ENCODE peak calls at places on chromosomes 2 and 18, in eight cellular contexts. One of them, this sample, is unnamed. For H3K36me3, the result is how much of the 10 kb centered on the place peaks cover.

GRCh38 chr18:22005191-22005824 is 164.1 kb upstream of the GATA6 start:
- DNase-seq in CD8-positive, alpha-beta T cell: no peak
- DNase-seq in WERI-Rb-1: no peak
- DNase-seq in psoas muscle: no peak
- DNase-seq in CD8-positive, alpha-beta memory T cell: no peak
- DNase-seq in esophagus muscularis mucosa: no peak
- DNase-seq in transverse colon: no peak
- DNase-seq in uterus: peak
- DNase-seq in this sample: no peak

GRCh38 chr2:73202156-73203054 is at the start of gene NOTO:
- DNase-seq in CD8-positive, alpha-beta T cell: no peak
- DNase-seq in WERI-Rb-1: no peak
- DNase-seq in psoas muscle: no peak
- DNase-seq in CD8-positive, alpha-beta memory T cell: no peak
- DNase-seq in esophagus muscularis mucosa: no peak
- DNase-seq in transverse colon: no peak
- DNase-seq in uterus: no peak
- DNase-seq in this sample: no peak

GRCh38 chr2:219422944-219423534 is 4.9 kb downstream of the DES start:
- DNase-seq in CD8-positive, alpha-beta T cell: no peak
- DNase-seq in WERI-Rb-1: no peak
- DNase-seq in psoas muscle: peak
- DNase-seq in CD8-positive, alpha-beta memory T cell: no peak
- DNase-seq in esophagus muscularis mucosa: no peak
- DNase-seq in transverse colon: no peak
- DNase-seq in uterus: peak
- DNase-seq in this sample: no peak

GRCh38 chr18:22282311-22283235 is 113.2 kb downstream of the GATA6 start:
- DNase-seq in CD8-positive, alpha-beta T cell: peak
- DNase-seq in WERI-Rb-1: no peak
- DNase-seq in psoas muscle: no peak
- DNase-seq in CD8-positive, alpha-beta memory T cell: peak
- DNase-seq in esophagus muscularis mucosa: no peak
- DNase-seq in transverse colon: no peak
- DNase-seq in uterus: no peak
- DNase-seq in this sample: no peak

GRCh38 chr18:33744032-33744697 is 166.1 kb downstream of the ASXL3 start:
- DNase-seq in CD8-positive, alpha-beta T cell: no peak
- DNase-seq in WERI-Rb-1: no peak
- DNase-seq in psoas muscle: no peak
- DNase-seq in CD8-positive, alpha-beta memory T cell: no peak
- DNase-seq in esophagus muscularis mucosa: no peak
- DNase-seq in transverse colon: peak
- DNase-seq in uterus: no peak
- DNase-seq in this sample: peak

GRCh38 chr18:76447268-76447890 is 47.7 kb downstream of the ZNF516 start:
- DNase-seq in CD8-positive, alpha-beta T cell: no peak
- DNase-seq in WERI-Rb-1: no peak
- DNase-seq in psoas muscle: no peak
- DNase-seq in CD8-positive, alpha-beta memory T cell: no peak
- DNase-seq in esophagus muscularis mucosa: no peak
- DNase-seq in transverse colon: no peak
- DNase-seq in uterus: peak
- DNase-seq in this sample: no peak

GRCh38 chr2:64945973-64946736 is 43.0 kb upstream of the SLC1A4 start:
- DNase-seq in CD8-positive, alpha-beta T cell: peak
- DNase-seq in WERI-Rb-1: no peak
- DNase-seq in psoas muscle: peak
- DNase-seq in CD8-positive, alpha-beta memory T cell: peak
- DNase-seq in esophagus muscularis mucosa: peak
- DNase-seq in transverse colon: peak
- DNase-seq in uterus: no peak
- DNase-seq in this sample: peak

GRCh38 chr18:68438983-68439382 is 275.9 kb downstream of the TMX3 start:
- DNase-seq in CD8-positive, alpha-beta T cell: no peak
- DNase-seq in WERI-Rb-1: no peak
- DNase-seq in psoas muscle: peak
- DNase-seq in CD8-positive, alpha-beta memory T cell: no peak
- DNase-seq in esophagus muscularis mucosa: no peak
- DNase-seq in transverse colon: no peak
- DNase-seq in uterus: no peak
- DNase-seq in this sample: no peak

GRCh38 chr2:219689676-219690628 is 62.5 kb downstream of the SLC4A3 start:
- DNase-seq in CD8-positive, alpha-beta T cell: peak
- DNase-seq in WERI-Rb-1: peak
- DNase-seq in psoas muscle: no peak
- DNase-seq in CD8-positive, alpha-beta memory T cell: no peak
- DNase-seq in esophagus muscularis mucosa: no peak
- DNase-seq in transverse colon: peak
- DNase-seq in uterus: peak
- DNase-seq in this sample: peak

GRCh38 chr2:208265807-208266640 is at the start of gene PIKFYVE:
- DNase-seq in CD8-positive, alpha-beta T cell: peak
- DNase-seq in WERI-Rb-1: peak
- DNase-seq in psoas muscle: peak
- DNase-seq in CD8-positive, alpha-beta memory T cell: peak
- DNase-seq in esophagus muscularis mucosa: peak
- DNase-seq in transverse colon: peak
- DNase-seq in uterus: peak
- DNase-seq in this sample: peak

GRCh38 chr2:39521876-39522517 is 84.9 kb upstream of the MAP4K3 start:
- DNase-seq in CD8-positive, alpha-beta T cell: no peak
- DNase-seq in WERI-Rb-1: no peak
- DNase-seq in psoas muscle: no peak
- DNase-seq in CD8-positive, alpha-beta memory T cell: no peak
- DNase-seq in esophagus muscularis mucosa: no peak
- DNase-seq in transverse colon: no peak
- DNase-seq in uterus: no peak
- DNase-seq in this sample: no peak

GRCh38 chr2:44295636-44296359 is 20.5 kb downstream of the SLC3A1 start:
- DNase-seq in CD8-positive, alpha-beta T cell: no peak
- DNase-seq in WERI-Rb-1: no peak
- DNase-seq in psoas muscle: no peak
- DNase-seq in CD8-positive, alpha-beta memory T cell: no peak
- DNase-seq in esophagus muscularis mucosa: no peak
- DNase-seq in transverse colon: no peak
- DNase-seq in uterus: no peak
- DNase-seq in this sample: no peak

GRCh38 chr2:164498841-164499240 is 122.4 kb downstream of the GRB14 start:
- DNase-seq in CD8-positive, alpha-beta T cell: no peak
- DNase-seq in WERI-Rb-1: no peak
- DNase-seq in psoas muscle: no peak
- DNase-seq in CD8-positive, alpha-beta memory T cell: no peak
- DNase-seq in esophagus muscularis mucosa: no peak
- DNase-seq in transverse colon: no peak
- DNase-seq in uterus: no peak
- DNase-seq in this sample: peak

GRCh38 chr18:13216732-13217465 is 1.7 kb upstream of the LDLRAD4 start:
- DNase-seq in CD8-positive, alpha-beta T cell: peak
- DNase-seq in WERI-Rb-1: peak
- DNase-seq in psoas muscle: peak
- DNase-seq in CD8-positive, alpha-beta memory T cell: no peak
- DNase-seq in esophagus muscularis mucosa: no peak
- DNase-seq in transverse colon: peak
- DNase-seq in uterus: peak
- DNase-seq in this sample: peak

GRCh38 chr18:3541549-3542386 is 91.8 kb downstream of the TGIF1 start:
- DNase-seq in CD8-positive, alpha-beta T cell: no peak
- DNase-seq in WERI-Rb-1: no peak
- DNase-seq in psoas muscle: no peak
- DNase-seq in CD8-positive, alpha-beta memory T cell: no peak
- DNase-seq in esophagus muscularis mucosa: no peak
- DNase-seq in transverse colon: no peak
- DNase-seq in uterus: no peak
- DNase-seq in this sample: no peak

GRCh38 chr2:132725716-132726115 is 55.7 kb upstream of the LYPD1 start:
- DNase-seq in CD8-positive, alpha-beta T cell: no peak
- DNase-seq in WERI-Rb-1: no peak
- DNase-seq in psoas muscle: no peak
- DNase-seq in CD8-positive, alpha-beta memory T cell: no peak
- DNase-seq in esophagus muscularis mucosa: peak
- DNase-seq in transverse colon: no peak
- DNase-seq in uterus: no peak
- DNase-seq in this sample: no peak

GRCh38 chr18:44123743-44124142 is 556.9 kb upstream of the SETBP1 start:
- DNase-seq in CD8-positive, alpha-beta T cell: no peak
- DNase-seq in WERI-Rb-1: no peak
- DNase-seq in psoas muscle: no peak
- DNase-seq in CD8-positive, alpha-beta memory T cell: no peak
- DNase-seq in esophagus muscularis mucosa: no peak
- DNase-seq in transverse colon: no peak
- DNase-seq in uterus: no peak
- DNase-seq in this sample: no peak

GRCh38 chr2:200525882-200526651 is at the start of gene SGO2:
- DNase-seq in CD8-positive, alpha-beta T cell: peak
- DNase-seq in WERI-Rb-1: peak
- DNase-seq in psoas muscle: peak
- DNase-seq in CD8-positive, alpha-beta memory T cell: peak
- DNase-seq in esophagus muscularis mucosa: peak
- DNase-seq in transverse colon: peak
- DNase-seq in uterus: peak
- DNase-seq in this sample: peak

GRCh38 chr2:169276045-169276444 is 86.3 kb downstream of the LRP2 start:
- DNase-seq in CD8-positive, alpha-beta T cell: no peak
- DNase-seq in WERI-Rb-1: no peak
- DNase-seq in psoas muscle: no peak
- DNase-seq in CD8-positive, alpha-beta memory T cell: no peak
- DNase-seq in esophagus muscularis mucosa: no peak
- DNase-seq in transverse colon: no peak
- DNase-seq in uterus: no peak
- DNase-seq in this sample: no peak

GRCh38 chr2:126668254-126668653 is 12.3 kb downstream of the GYPC start:
- DNase-seq in CD8-positive, alpha-beta T cell: no peak
- DNase-seq in WERI-Rb-1: no peak
- DNase-seq in psoas muscle: no peak
- DNase-seq in CD8-positive, alpha-beta memory T cell: no peak
- DNase-seq in esophagus muscularis mucosa: no peak
- DNase-seq in transverse colon: no peak
- DNase-seq in uterus: no peak
- DNase-seq in this sample: no peak

GRCh38 chr18:824179-824578 is 12.1 kb upstream of the YES1 start:
- DNase-seq in CD8-positive, alpha-beta T cell: no peak
- DNase-seq in WERI-Rb-1: no peak
- DNase-seq in psoas muscle: no peak
- DNase-seq in CD8-positive, alpha-beta memory T cell: no peak
- DNase-seq in esophagus muscularis mucosa: no peak
- DNase-seq in transverse colon: no peak
- DNase-seq in uterus: no peak
- DNase-seq in this sample: no peak

GRCh38 chr2:30351087-30351486 is 96.0 kb upstream of the LCLAT1 start:
- DNase-seq in CD8-positive, alpha-beta T cell: no peak
- DNase-seq in WERI-Rb-1: no peak
- DNase-seq in psoas muscle: peak
- DNase-seq in CD8-positive, alpha-beta memory T cell: no peak
- DNase-seq in esophagus muscularis mucosa: no peak
- DNase-seq in transverse colon: no peak
- DNase-seq in uterus: no peak
- DNase-seq in this sample: no peak

GRCh38 chr2:101188683-101189405 is 37.7 kb upstream of the TBC1D8 start:
- DNase-seq in CD8-positive, alpha-beta T cell: no peak
- DNase-seq in WERI-Rb-1: peak
- DNase-seq in psoas muscle: no peak
- DNase-seq in CD8-positive, alpha-beta memory T cell: no peak
- DNase-seq in esophagus muscularis mucosa: no peak
- DNase-seq in transverse colon: peak
- DNase-seq in uterus: no peak
- DNase-seq in this sample: peak

GRCh38 chr18:55137602-55138001 is 178.3 kb upstream of the CCDC68 start:
- DNase-seq in CD8-positive, alpha-beta T cell: no peak
- DNase-seq in WERI-Rb-1: no peak
- DNase-seq in psoas muscle: no peak
- DNase-seq in CD8-positive, alpha-beta memory T cell: no peak
- DNase-seq in esophagus muscularis mucosa: no peak
- DNase-seq in transverse colon: no peak
- DNase-seq in uterus: no peak
- DNase-seq in this sample: no peak

GRCh38 chr2:159185401-159186130 is 100.9 kb downstream of the WDSUB1 start:
- DNase-seq in CD8-positive, alpha-beta T cell: no peak
- DNase-seq in WERI-Rb-1: peak
- DNase-seq in psoas muscle: no peak
- DNase-seq in CD8-positive, alpha-beta memory T cell: no peak
- DNase-seq in esophagus muscularis mucosa: no peak
- DNase-seq in transverse colon: no peak
- DNase-seq in uterus: no peak
- DNase-seq in this sample: no peak

GRCh38 chr2:228180126-228181097 is 1.1 kb downstream of the SPHKAP start:
- DNase-seq in CD8-positive, alpha-beta T cell: no peak
- DNase-seq in WERI-Rb-1: no peak
- DNase-seq in psoas muscle: no peak
- DNase-seq in CD8-positive, alpha-beta memory T cell: no peak
- DNase-seq in esophagus muscularis mucosa: no peak
- DNase-seq in transverse colon: no peak
- DNase-seq in uterus: no peak
- DNase-seq in this sample: no peak

GRCh38 chr18:79775441-79776221 is 22.1 kb upstream of the KCNG2 start:
- DNase-seq in CD8-positive, alpha-beta T cell: no peak
- DNase-seq in WERI-Rb-1: no peak
- DNase-seq in psoas muscle: no peak
- DNase-seq in CD8-positive, alpha-beta memory T cell: peak
- DNase-seq in esophagus muscularis mucosa: no peak
- DNase-seq in transverse colon: peak
- DNase-seq in uterus: no peak
- DNase-seq in this sample: no peak

GRCh38 chr2:66301767-66302140 is 133.2 kb upstream of the MEIS1 start:
- DNase-seq in CD8-positive, alpha-beta T cell: no peak
- DNase-seq in WERI-Rb-1: no peak
- DNase-seq in psoas muscle: no peak
- DNase-seq in CD8-positive, alpha-beta memory T cell: no peak
- DNase-seq in esophagus muscularis mucosa: no peak
- DNase-seq in transverse colon: no peak
- DNase-seq in uterus: no peak
- DNase-seq in this sample: no peak
- H3K36me3 ChIP-seq in CD8-positive, alpha-beta T cell: under half
- H3K36me3 ChIP-seq in WERI-Rb-1: under half
- H3K36me3 ChIP-seq in psoas muscle: under half
- H3K36me3 ChIP-seq in CD8-positive, alpha-beta memory T cell: under half
- H3K36me3 ChIP-seq in esophagus muscularis mucosa: under half
- H3K36me3 ChIP-seq in transverse colon: under half
- H3K36me3 ChIP-seq in uterus: under half
- H3K36me3 ChIP-seq in this sample: under half

GRCh38 chr2:27680571-27680970 is 16.9 kb downstream of the SLC4A1AP start:
- DNase-seq in CD8-positive, alpha-beta T cell: no peak
- DNase-seq in WERI-Rb-1: no peak
- DNase-seq in psoas muscle: no peak
- DNase-seq in CD8-positive, alpha-beta memory T cell: no peak
- DNase-seq in esophagus muscularis mucosa: no peak
- DNase-seq in transverse colon: no peak
- DNase-seq in uterus: no peak
- DNase-seq in this sample: no peak
- H3K36me3 ChIP-seq in CD8-positive, alpha-beta T cell: under half
- H3K36me3 ChIP-seq in WERI-Rb-1: half or more
- H3K36me3 ChIP-seq in psoas muscle: half or more
- H3K36me3 ChIP-seq in CD8-positive, alpha-beta memory T cell: under half
- H3K36me3 ChIP-seq in esophagus muscularis mucosa: under half
- H3K36me3 ChIP-seq in transverse colon: under half
- H3K36me3 ChIP-seq in uterus: under half
- H3K36me3 ChIP-seq in this sample: under half

GRCh38 chr2:85593023-85593422 is 2.5 kb upstream of the RNF181 start:
- DNase-seq in CD8-positive, alpha-beta T cell: no peak
- DNase-seq in WERI-Rb-1: no peak
- DNase-seq in psoas muscle: no peak
- DNase-seq in CD8-positive, alpha-beta memory T cell: peak
- DNase-seq in esophagus muscularis mucosa: no peak
- DNase-seq in transverse colon: no peak
- DNase-seq in uterus: no peak
- DNase-seq in this sample: no peak
- H3K36me3 ChIP-seq in CD8-positive, alpha-beta T cell: under half
- H3K36me3 ChIP-seq in WERI-Rb-1: under half
- H3K36me3 ChIP-seq in psoas muscle: under half
- H3K36me3 ChIP-seq in CD8-positive, alpha-beta memory T cell: under half
- H3K36me3 ChIP-seq in esophagus muscularis mucosa: under half
- H3K36me3 ChIP-seq in transverse colon: under half
- H3K36me3 ChIP-seq in uterus: under half
- H3K36me3 ChIP-seq in this sample: under half

GRCh38 chr2:241087420-241088268 is 14.4 kb downstream of the MTERF4 start:
- DNase-seq in CD8-positive, alpha-beta T cell: no peak
- DNase-seq in WERI-Rb-1: no peak
- DNase-seq in psoas muscle: no peak
- DNase-seq in CD8-positive, alpha-beta memory T cell: no peak
- DNase-seq in esophagus muscularis mucosa: no peak
- DNase-seq in transverse colon: no peak
- DNase-seq in uterus: no peak
- DNase-seq in this sample: no peak
- H3K36me3 ChIP-seq in CD8-positive, alpha-beta T cell: under half
- H3K36me3 ChIP-seq in WERI-Rb-1: under half
- H3K36me3 ChIP-seq in psoas muscle: half or more
- H3K36me3 ChIP-seq in CD8-positive, alpha-beta memory T cell: under half
- H3K36me3 ChIP-seq in esophagus muscularis mucosa: under half
- H3K36me3 ChIP-seq in transverse colon: under half
- H3K36me3 ChIP-seq in uterus: under half
- H3K36me3 ChIP-seq in this sample: under half

This sample was measured in colonic mucosa.